ENCODE peak calls at places on chromosomes 2 and 18, in five cellular contexts. One of them, this sample, is unnamed.

GRCh38 chr18:8800445-8800844 is 95.1 kb downstream of the MTCL1 start:
- DNase-seq in body of pancreas: no peak
- DNase-seq in esophagus squamous epithelium: no peak
- DNase-seq in mesenchymal stem cell: peak; percentile 99
- DNase-seq in Peyer's patch: no peak
- DNase-seq in this sample: peak; percentile 95

GRCh38 chr2:207727256-207727655 is 15.8 kb downstream of the CCNYL1 start:
- DNase-seq in mesenchymal stem cell: no peak
- DNase-seq in body of pancreas: no peak
- DNase-seq in Peyer's patch: no peak
- DNase-seq in esophagus squamous epithelium: no peak
- DNase-seq in this sample: peak; percentile 76

GRCh38 chr2:118718921-118719320 is 128.5 kb downstream of the EN1 start:
- DNase-seq in esophagus squamous epithelium: no peak
- DNase-seq in body of pancreas: no peak
- DNase-seq in mesenchymal stem cell: no peak
- DNase-seq in Peyer's patch: no peak
- DNase-seq in this sample: no peak

GRCh38 chr2:151922845-151923666 is 94.8 kb upstream of the ARL5A start:
- DNase-seq in esophagus squamous epithelium: peak; percentile 7
- DNase-seq in body of pancreas: peak; percentile 41
- DNase-seq in mesenchymal stem cell: no peak
- DNase-seq in Peyer's patch: no peak
- DNase-seq in this sample: no peak

GRCh38 chr18:8766576-8767253 is 61.4 kb downstream of the MTCL1 start:
- DNase-seq in esophagus squamous epithelium: no peak
- DNase-seq in body of pancreas: no peak
- DNase-seq in mesenchymal stem cell: no peak
- DNase-seq in Peyer's patch: no peak
- DNase-seq in this sample: no peak

GRCh38 chr2:71889991-71890684 is 257.5 kb downstream of the CYP26B1 start:
- DNase-seq in esophagus squamous epithelium: no peak
- DNase-seq in mesenchymal stem cell: peak; percentile 54
- DNase-seq in body of pancreas: no peak
- DNase-seq in Peyer's patch: no peak
- DNase-seq in this sample: peak; percentile 96

GRCh38 chr18:79737426-79737825 is 57.8 kb downstream of the CTDP1 start:
- DNase-seq in Peyer's patch: peak; percentile 32
- DNase-seq in esophagus squamous epithelium: no peak
- DNase-seq in body of pancreas: no peak
- DNase-seq in mesenchymal stem cell: no peak
- DNase-seq in this sample: peak; percentile 42

GRCh38 chr2:230913406-230913805 is 11.6 kb downstream of the GPR55 start:
- DNase-seq in Peyer's patch: peak; percentile 54
- DNase-seq in esophagus squamous epithelium: no peak
- DNase-seq in body of pancreas: no peak
- DNase-seq in mesenchymal stem cell: no peak
- DNase-seq in this sample: peak; percentile 48

GRCh38 chr2:222795671-222796357 is 65.0 kb upstream of the ACSL3 start:
- DNase-seq in body of pancreas: no peak
- DNase-seq in Peyer's patch: no peak
- DNase-seq in esophagus squamous epithelium: no peak
- DNase-seq in mesenchymal stem cell: no peak
- DNase-seq in this sample: no peak

GRCh38 chr2:212384027-212384426 is 154.6 kb downstream of the ERBB4 start:
- DNase-seq in body of pancreas: no peak
- DNase-seq in mesenchymal stem cell: no peak
- DNase-seq in esophagus squamous epithelium: no peak
- DNase-seq in Peyer's patch: no peak
- DNase-seq in this sample: no peak

GRCh38 chr2:7744827-7745226 is 827.6 kb downstream of the RNF144A start:
- DNase-seq in mesenchymal stem cell: no peak
- DNase-seq in esophagus squamous epithelium: no peak
- DNase-seq in Peyer's patch: no peak
- DNase-seq in body of pancreas: no peak
- DNase-seq in this sample: no peak

GRCh38 chr18:63779386-63779785 is 4.2 kb downstream of the SERPINB7 start:
- DNase-seq in mesenchymal stem cell: no peak
- DNase-seq in Peyer's patch: no peak
- DNase-seq in esophagus squamous epithelium: no peak
- DNase-seq in body of pancreas: no peak
- DNase-seq in this sample: no peak

GRCh38 chr2:231684314-231685223 is 23.8 kb upstream of the PTMA start:
- DNase-seq in Peyer's patch: no peak
- DNase-seq in esophagus squamous epithelium: no peak
- DNase-seq in mesenchymal stem cell: no peak
- DNase-seq in body of pancreas: peak; percentile 66
- DNase-seq in this sample: peak; percentile 73

GRCh38 chr2:213243189-213244044 is 40.8 kb upstream of the SPAG16 start:
- DNase-seq in body of pancreas: no peak
- DNase-seq in Peyer's patch: no peak
- DNase-seq in esophagus squamous epithelium: no peak
- DNase-seq in mesenchymal stem cell: no peak
- DNase-seq in this sample: no peak

GRCh38 chr2:59490994-59491393 is 1062.5 kb downstream of the BCL11A start:
- DNase-seq in body of pancreas: no peak
- DNase-seq in Peyer's patch: no peak
- DNase-seq in esophagus squamous epithelium: no peak
- DNase-seq in mesenchymal stem cell: no peak
- DNase-seq in this sample: no peak

GRCh38 chr2:118846667-118847446 is 591 bp downstream of the EN1 start:
- DNase-seq in body of pancreas: no peak
- DNase-seq in esophagus squamous epithelium: no peak
- DNase-seq in Peyer's patch: no peak
- DNase-seq in mesenchymal stem cell: no peak
- DNase-seq in this sample: peak; percentile 94

GRCh38 chr2:112640800-112641675 is 4.7 kb upstream of the SLC20A1 start:
- DNase-seq in mesenchymal stem cell: peak; percentile 79
- DNase-seq in body of pancreas: no peak
- DNase-seq in Peyer's patch: no peak
- DNase-seq in esophagus squamous epithelium: no peak
- DNase-seq in this sample: peak; percentile 94

GRCh38 chr2:24491626-24492282 is 700 bp downstream of the NCOA1 start:
- DNase-seq in body of pancreas: peak; percentile 45
- DNase-seq in mesenchymal stem cell: peak; percentile 64
- DNase-seq in Peyer's patch: peak; percentile 67
- DNase-seq in esophagus squamous epithelium: no peak
- DNase-seq in this sample: peak; percentile 94

GRCh38 chr2:8098952-8099582 is 582.8 kb upstream of the ID2 start:
- DNase-seq in esophagus squamous epithelium: no peak
- DNase-seq in Peyer's patch: no peak
- DNase-seq in mesenchymal stem cell: no peak
- DNase-seq in body of pancreas: no peak
- DNase-seq in this sample: no peak

GRCh38 chr2:137677466-137677865 is 286.8 kb upstream of the HNMT start:
- DNase-seq in Peyer's patch: no peak
- DNase-seq in esophagus squamous epithelium: no peak
- DNase-seq in body of pancreas: no peak
- DNase-seq in mesenchymal stem cell: no peak
- DNase-seq in this sample: no peak

GRCh38 chr2:232389327-232389726 is 10.8 kb downstream of the ALPP start:
- DNase-seq in Peyer's patch: no peak
- DNase-seq in mesenchymal stem cell: peak; percentile 26
- DNase-seq in esophagus squamous epithelium: no peak
- DNase-seq in body of pancreas: no peak
- DNase-seq in this sample: peak; percentile 60

GRCh38 chr2:143426296-143426695 is 297.1 kb downstream of the ARHGAP15 start:
- DNase-seq in mesenchymal stem cell: peak; percentile 63
- DNase-seq in esophagus squamous epithelium: no peak
- DNase-seq in body of pancreas: no peak
- DNase-seq in Peyer's patch: no peak
- DNase-seq in this sample: peak; percentile 87

GRCh38 chr2:191637182-191638078 is 40.5 kb upstream of the NABP1 start:
- DNase-seq in Peyer's patch: no peak
- DNase-seq in mesenchymal stem cell: peak; percentile 82
- DNase-seq in esophagus squamous epithelium: no peak
- DNase-seq in body of pancreas: no peak
- DNase-seq in this sample: peak; percentile 51

GRCh38 chr2:105557021-105557420 is 158.2 kb upstream of the FHL2 start:
- DNase-seq in mesenchymal stem cell: no peak
- DNase-seq in Peyer's patch: no peak
- DNase-seq in body of pancreas: no peak
- DNase-seq in esophagus squamous epithelium: no peak
- DNase-seq in this sample: no peak

GRCh38 chr2:189109921-189110397 is 69.6 kb downstream of the COL5A2 start:
- DNase-seq in Peyer's patch: no peak
- DNase-seq in mesenchymal stem cell: no peak
- DNase-seq in body of pancreas: no peak
- DNase-seq in esophagus squamous epithelium: no peak
- DNase-seq in this sample: no peak

GRCh38 chr2:101753720-101754490 is 56.4 kb downstream of the MAP4K4 start:
- DNase-seq in Peyer's patch: no peak
- DNase-seq in body of pancreas: no peak
- DNase-seq in mesenchymal stem cell: no peak
- DNase-seq in esophagus squamous epithelium: no peak
- DNase-seq in this sample: no peak
- H3K4me1 ChIP-seq in Peyer's patch: peaks cover 25% of the 10 kb centered on the region
- H3K4me1 ChIP-seq in body of pancreas: peaks cover 37% of the 10 kb centered on the region
- H3K4me1 ChIP-seq in mesenchymal stem cell: peaks cover 18% of the 10 kb centered on the region
- H3K4me1 ChIP-seq in esophagus squamous epithelium: peaks cover 17% of the 10 kb centered on the region
- H3K4me1 ChIP-seq in this sample: peaks cover 63% of the 10 kb centered on the region

GRCh38 chr18:10488022-10488421 is 33.6 kb downstream of the APCDD1 start:
- DNase-seq in esophagus squamous epithelium: no peak
- DNase-seq in Peyer's patch: no peak
- DNase-seq in body of pancreas: no peak
- DNase-seq in mesenchymal stem cell: no peak
- DNase-seq in this sample: no peak

GRCh38 chr18:10490401-10491289 is 35.2 kb upstream of the NAPG start:
- DNase-seq in Peyer's patch: no peak
- DNase-seq in esophagus squamous epithelium: no peak
- DNase-seq in mesenchymal stem cell: no peak
- DNase-seq in body of pancreas: peak; percentile 28
- DNase-seq in this sample: no peak

GRCh38 chr18:10485475-10485874 is 31.0 kb downstream of the APCDD1 start:
- DNase-seq in mesenchymal stem cell: no peak
- DNase-seq in esophagus squamous epithelium: no peak
- DNase-seq in body of pancreas: no peak
- DNase-seq in Peyer's patch: no peak
- DNase-seq in this sample: no peak

GRCh38 chr18:10482985-10483949 is 28.8 kb downstream of the APCDD1 start:
- DNase-seq in Peyer's patch: no peak
- DNase-seq in esophagus squamous epithelium: no peak
- DNase-seq in body of pancreas: no peak
- DNase-seq in mesenchymal stem cell: no peak
- DNase-seq in this sample: no peak

GRCh38 chr18:10487161-10487560 is 32.7 kb downstream of the APCDD1 start:
- DNase-seq in esophagus squamous epithelium: no peak
- DNase-seq in mesenchymal stem cell: no peak
- DNase-seq in body of pancreas: no peak
- DNase-seq in Peyer's patch: no peak
- DNase-seq in this sample: no peak
- H3K4me1 ChIP-seq in esophagus squamous epithelium: peaks cover 5% of the 10 kb centered on the region
- H3K4me1 ChIP-seq in mesenchymal stem cell: no peaks in the 10 kb centered on the region
- H3K4me1 ChIP-seq in body of pancreas: peaks cover 11% of the 10 kb centered on the region
- H3K4me1 ChIP-seq in Peyer's patch: peaks cover 4% of the 10 kb centered on the region
- H3K4me1 ChIP-seq in this sample: no peaks in the 10 kb centered on the region

GRCh38 chr2:218370410-218371063 is 11.5 kb upstream of the SLC11A1 start:
- DNase-seq in Peyer's patch: no peak
- DNase-seq in esophagus squamous epithelium: no peak
- DNase-seq in body of pancreas: no peak
- DNase-seq in mesenchymal stem cell: peak; percentile 90
- DNase-seq in this sample: peak; percentile 77
- H3K4me1 ChIP-seq in Peyer's patch: no peaks in the 10 kb centered on the region
- H3K4me1 ChIP-seq in esophagus squamous epithelium: peaks cover 6% of the 10 kb centered on the region
- H3K4me1 ChIP-seq in body of pancreas: peaks cover 8% of the 10 kb centered on the region
- H3K4me1 ChIP-seq in mesenchymal stem cell: peaks cover 4% of the 10 kb centered on the region
- H3K4me1 ChIP-seq in this sample: peaks cover 6% of the 10 kb centered on the region

GRCh38 chr2:26754972-26755670 is 9.0 kb upstream of the SLC35F6 start:
- DNase-seq in body of pancreas: no peak
- DNase-seq in mesenchymal stem cell: no peak
- DNase-seq in esophagus squamous epithelium: no peak
- DNase-seq in Peyer's patch: no peak
- DNase-seq in this sample: no peak
- H3K4me1 ChIP-seq in body of pancreas: peaks cover 4% of the 10 kb centered on the region
- H3K4me1 ChIP-seq in mesenchymal stem cell: peaks cover 15% of the 10 kb centered on the region
- H3K4me1 ChIP-seq in esophagus squamous epithelium: no peaks in the 10 kb centered on the region
- H3K4me1 ChIP-seq in Peyer's patch: no peaks in the 10 kb centered on the region
- H3K4me1 ChIP-seq in this sample: peaks cover 24% of the 10 kb centered on the region

GRCh38 chr2:27150639-27151230 is 1.9 kb downstream of the TCF23 start:
- DNase-seq in mesenchymal stem cell: no peak
- DNase-seq in body of pancreas: no peak
- DNase-seq in Peyer's patch: no peak
- DNase-seq in esophagus squamous epithelium: no peak
- DNase-seq in this sample: no peak
- H3K4me1 ChIP-seq in mesenchymal stem cell: peaks cover 2% of the 10 kb centered on the region
- H3K4me1 ChIP-seq in body of pancreas: no peaks in the 10 kb centered on the region
- H3K4me1 ChIP-seq in Peyer's patch: no peaks in the 10 kb centered on the region
- H3K4me1 ChIP-seq in esophagus squamous epithelium: no peaks in the 10 kb centered on the region
- H3K4me1 ChIP-seq in this sample: no peaks in the 10 kb centered on the region

DNA sequence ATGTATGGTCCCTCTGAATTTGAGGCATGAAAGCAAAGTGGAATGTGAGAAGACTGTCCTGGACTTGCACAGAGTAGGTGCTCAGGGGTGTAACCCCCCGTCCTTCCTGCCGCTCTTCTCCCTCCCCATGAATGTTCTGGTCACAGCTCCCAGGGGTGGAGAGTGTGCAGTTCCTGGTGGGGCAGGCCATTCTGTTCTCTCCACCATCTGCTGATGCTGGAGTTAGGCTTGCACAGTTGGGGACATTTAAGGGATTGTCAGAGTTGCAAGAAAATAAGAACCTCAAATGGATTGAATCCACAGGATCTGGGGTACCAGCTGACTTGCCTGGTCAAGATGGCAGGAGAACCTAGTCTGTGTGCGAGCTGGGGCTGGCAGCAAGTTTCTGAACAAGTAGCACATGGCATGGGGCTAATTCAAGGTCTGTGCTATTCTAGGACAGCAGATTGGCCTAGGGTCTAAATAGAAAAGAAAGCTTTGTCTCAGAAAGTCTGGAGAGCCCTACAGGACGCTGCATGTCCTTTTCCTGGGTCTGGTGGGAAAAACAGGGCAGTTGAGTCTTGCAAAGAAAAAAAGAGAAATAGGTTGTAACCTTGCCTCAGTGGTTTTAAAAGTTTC is 60.8 kb upstream of the TXNDC2 start:
- DNase-seq in mesenchymal stem cell: no peak
- DNase-seq in body of pancreas: no peak
- DNase-seq in esophagus squamous epithelium: no peak
- DNase-seq in Peyer's patch: no peak
- DNase-seq in this sample: no peak
- H3K4me1 ChIP-seq in mesenchymal stem cell: peaks cover 15% of the 10 kb centered on the region
- H3K4me1 ChIP-seq in body of pancreas: peaks cover 12% of the 10 kb centered on the region
- H3K4me1 ChIP-seq in esophagus squamous epithelium: peaks cover 19% of the 10 kb centered on the region
- H3K4me1 ChIP-seq in Peyer's patch: peaks cover 3% of the 10 kb centered on the region
- H3K4me1 ChIP-seq in this sample: peaks cover 37% of the 10 kb centered on the region

This sample was measured in osteoblast.